ENCODE peak calls at places on chromosomes 4 and X, in six cellular contexts. E is uterus, S is left lung, W is NT2/D1, B is endodermal cell, O is A549. K is an unnamed sample.
A peak's percentile ranks its signal among the peaks of the same experiment; 100 is the strongest.

GRCh38 chrX:21683910-21684309 is 25.8 kb upstream of the KLHL34 start:
- DNase-seq in E (no peak), S (no peak), W (no peak), B (no peak), O (no peak), K (no peak)

GRCh38 chr4:182688081-182688480 is 229.1 kb downstream of the DCTD start:
- DNase-seq in E (no peak), S (peak; percentile 67), W (no peak), B (peak; percentile 76), O (no peak), K (no peak)

GRCh38 chr4:113591982-113592381 is 169.6 kb downstream of the CAMK2D start:
- DNase-seq in E (no peak), S (no peak), W (no peak), B (no peak), O (no peak), K (no peak)

GRCh38 chrX:119605398-119605738 is 856 bp downstream of the NKRF start:
- DNase-seq in E (peak; percentile 16), S (no peak), W (no peak), B (no peak), O (peak; percentile 28), K (no peak)

GRCh38 chr4:139768366-139768765 is 102.7 kb downstream of the MGST2 start:
- DNase-seq in E (no peak), S (no peak), W (no peak), B (no peak), O (no peak), K (no peak)

GRCh38 chrX:18753603-18754002 is 46.2 kb downstream of the PPEF1 start:
- DNase-seq in E (no peak), S (no peak), W (no peak), B (no peak), O (no peak), K (no peak)

GRCh38 chrX:136205882-136206281 is 45.3 kb downstream of the MAP7D3 start:
- DNase-seq in E (no peak), S (no peak), W (no peak), B (peak; percentile 67), O (no peak), K (no peak)

GRCh38 chrX:22247169-22247568 is 25.5 kb upstream of the CBLL2 start:
- DNase-seq in E (no peak), S (no peak), W (no peak), B (no peak), O (no peak), K (no peak)

GRCh38 chr4:150582101-150582565 is at the start of gene MAB21L2:
- DNase-seq in E (no peak), S (no peak), W (no peak), B (peak; percentile 66), O (no peak), K (no peak)

GRCh38 chrX:30995060-30995700 is 76.7 kb downstream of the FTHL17 start:
- DNase-seq in E (no peak), S (no peak), W (no peak), B (no peak), O (no peak), K (no peak)

GRCh38 chr4:5839751-5840674 is 52.9 kb downstream of the CRMP1 start:
- DNase-seq in E (peak; percentile 76), S (no peak), W (no peak), B (no peak), O (no peak), K (peak; percentile 89)

GRCh38 chr4:147093206-147093605 is 147.5 kb upstream of the TTC29 start:
- DNase-seq in E (no peak), S (no peak), W (no peak), B (no peak), O (no peak), K (no peak)

GRCh38 chr4:28229092-28229491 is 1368.5 kb downstream of the STIM2 start:
- DNase-seq in E (no peak), S (no peak), W (no peak), B (no peak), O (no peak), K (no peak)

GRCh38 chrX:38961936-38962335 is 160.7 kb downstream of the MID1IP1 start:
- DNase-seq in E (no peak), S (no peak), W (no peak), B (no peak), O (no peak), K (no peak)

GRCh38 chrX:12894074-12894691 is 12.2 kb upstream of the TLR8 start:
- DNase-seq in E (peak; percentile 16), S (no peak), W (no peak), B (no peak), O (peak; percentile 33), K (peak; percentile 50)

GRCh38 chr4:111330786-111331185 is 707.9 kb upstream of the PITX2 start:
- DNase-seq in E (no peak), S (no peak), W (no peak), B (no peak), O (no peak), K (no peak)

GRCh38 chr4:30283336-30283735 is 436.8 kb upstream of the PCDH7 start:
- DNase-seq in E (no peak), S (no peak), W (no peak), B (no peak), O (no peak), K (no peak)
- H3K9me3 ChIP-seq in E (no peaks in the 10 kb centered on the region), S (no peaks in the 10 kb centered on the region), W (no peaks in the 10 kb centered on the region), B (no peaks in the 10 kb centered on the region), O (no peaks in the 10 kb centered on the region), K (no peaks in the 10 kb centered on the region)

DNA sequence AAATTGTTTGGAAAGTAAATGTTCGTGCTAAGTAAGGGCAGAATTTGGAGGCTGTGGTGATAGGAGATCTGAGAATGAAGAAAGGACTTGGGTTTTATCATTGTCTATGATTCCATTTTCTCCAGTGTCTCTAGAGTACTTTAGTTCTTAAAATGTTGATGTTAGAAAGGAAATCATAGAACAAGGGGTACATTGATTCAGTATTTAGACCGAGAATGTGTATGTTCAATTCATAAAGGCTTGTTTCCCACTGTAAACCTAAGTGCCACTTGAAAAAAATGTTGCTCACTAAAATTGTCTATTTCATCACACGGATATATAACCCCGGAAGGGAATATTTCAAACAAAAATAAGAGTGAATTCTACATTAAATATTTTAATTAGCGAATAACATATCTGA is 159.3 kb upstream of the ETNPPL start:
- DNase-seq in E (no peak), S (no peak), W (no peak), B (no peak), O (no peak), K (no peak)
- H3K4me1 ChIP-seq in E (no peaks in the 10 kb centered on the region), S (no peaks in the 10 kb centered on the region), W (no peaks in the 10 kb centered on the region), B (peaks cover 5% of the 10 kb centered on the region), O (no peaks in the 10 kb centered on the region), K (no peaks in the 10 kb centered on the region)

GRCh38 chrX:154365997-154366665 is 8.3 kb downstream of the FLNA start:
- DNase-seq in E (no peak), S (no peak), W (no peak), B (no peak), O (no peak), K (no peak)

GRCh38 chrX:154367474-154368308 is 6.7 kb downstream of the FLNA start:
- DNase-seq in E (no peak), S (no peak), W (no peak), B (no peak), O (no peak), K (no peak)

GRCh38 chrX:154366666-154367055 is 7.8 kb downstream of the FLNA start:
- DNase-seq in E (no peak), S (no peak), W (no peak), B (no peak), O (no peak), K (no peak)

GRCh38 chrX:154363706-154364439 is 10.6 kb downstream of the FLNA start:
- DNase-seq in E (no peak), S (no peak), W (no peak), B (no peak), O (no peak), K (no peak)

GRCh38 chrX:154365052-154365600 is 9.3 kb downstream of the FLNA start:
- DNase-seq in E (no peak), S (no peak), W (no peak), B (no peak), O (no peak), K (no peak)
- H3K9me3 ChIP-seq in E (no peaks in the 10 kb centered on the region), S (no peaks in the 10 kb centered on the region), W (no peaks in the 10 kb centered on the region), B (no peaks in the 10 kb centered on the region), O (no peaks in the 10 kb centered on the region), K (no peaks in the 10 kb centered on the region)

GRCh38 chr4:1011022-1011694 is at the start of gene FGFRL1:
- DNase-seq in E (peak; percentile 92), S (peak; percentile 96), W (peak; percentile 58), B (peak; percentile 96), O (peak; percentile 69), K (peak; percentile 96)

GRCh38 chr4:1009647-1010521 is 1.5 kb upstream of the FGFRL1 start:
- DNase-seq in E (peak; percentile 72), S (peak; percentile 93), W (no peak), B (peak; percentile 89), O (no peak), K (peak; percentile 78)

GRCh38 chr4:1010522-1011021 is 854 bp upstream of the FGFRL1 start:
- DNase-seq in E (peak; percentile 73), S (peak; percentile 91), W (no peak), B (peak; percentile 81), O (no peak), K (peak; percentile 92)

GRCh38 chr4:1013225-1014073 is 2.0 kb downstream of the FGFRL1 start:
- DNase-seq in E (no peak), S (no peak), W (no peak), B (no peak), O (no peak), K (no peak)

DNA sequence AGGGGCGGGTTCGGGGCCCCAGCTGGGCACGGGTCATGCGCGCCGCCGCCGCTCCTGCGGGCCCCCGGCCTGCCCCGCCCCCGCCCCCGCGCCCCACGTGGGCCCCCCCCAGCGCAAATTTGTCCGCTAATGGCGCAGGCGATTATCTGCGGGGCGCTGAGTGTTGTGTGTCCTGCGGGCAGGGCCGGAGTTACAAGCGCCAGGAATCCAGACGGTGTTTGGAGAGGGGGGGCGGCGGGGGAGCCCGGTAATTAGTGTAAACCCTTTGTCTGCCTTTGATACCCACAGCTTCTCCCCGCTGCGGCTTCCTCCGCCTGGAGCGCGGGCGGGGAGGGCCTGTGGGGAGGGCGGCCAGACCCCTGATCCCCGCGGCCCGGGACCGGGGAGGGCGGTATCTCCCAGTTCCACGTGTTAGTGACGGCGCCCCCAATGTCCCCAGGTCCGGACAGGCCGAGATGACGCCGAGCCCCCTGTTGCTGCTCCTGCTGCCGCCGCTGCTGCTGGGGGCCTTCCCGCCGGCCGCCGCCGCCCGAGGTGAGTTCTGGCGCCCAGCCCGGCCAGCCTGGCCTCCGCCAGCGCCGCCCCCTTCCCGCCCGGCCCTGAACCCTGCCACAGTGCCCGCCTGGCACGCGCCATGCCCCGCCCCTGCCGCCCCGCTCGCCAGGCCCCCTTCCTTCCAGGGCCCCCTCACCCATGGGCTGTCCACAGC is 759 bp downstream of the FGFRL1 start:
- DNase-seq in E (peak; percentile 46), S (no peak), W (no peak), B (peak; percentile 87), O (no peak), K (no peak)
- H3K4me1 ChIP-seq in E (peaks cover 21% of the 10 kb centered on the region), S (peaks cover 15% of the 10 kb centered on the region), W (peaks cover 39% of the 10 kb centered on the region), B (peaks cover 3% of the 10 kb centered on the region), O (peaks cover 9% of the 10 kb centered on the region), K (no peaks in the 10 kb centered on the region)

K was measured in aorta.